ENCODE peak calls at places on chromosomes 1 and 21, in four cellular contexts. One of them, this sample, is unnamed. For H3K9me3, the result is how much of the 10 kb centered on the place peaks cover.

GRCh38 chr1:20470174-20470573 is 15.8 kb downstream of the CAMK2N1 start:
- DNase-seq in lower lobe of right lung: no peak
- DNase-seq in AG04450: no peak
- DNase-seq in left ventricle myocardium inferior: no peak
- DNase-seq in this sample: no peak

GRCh38 chr1:75174031-75174760 is 40.0 kb downstream of the LHX8 start:
- DNase-seq in lower lobe of right lung: peak
- DNase-seq in AG04450: no peak
- DNase-seq in left ventricle myocardium inferior: no peak
- DNase-seq in this sample: no peak

GRCh38 chr1:223844962-223845809 is 561 bp downstream of the TP53BP2 start:
- DNase-seq in lower lobe of right lung: peak
- DNase-seq in AG04450: no peak
- DNase-seq in left ventricle myocardium inferior: peak
- DNase-seq in this sample: peak

GRCh38 chr1:33641099-33641830 is 168.8 kb downstream of the ZSCAN20 start:
- DNase-seq in lower lobe of right lung: no peak
- DNase-seq in AG04450: no peak
- DNase-seq in left ventricle myocardium inferior: no peak
- DNase-seq in this sample: no peak

GRCh38 chr1:92192246-92192645 is 25.5 kb upstream of the C1orf146 start:
- DNase-seq in lower lobe of right lung: no peak
- DNase-seq in AG04450: no peak
- DNase-seq in left ventricle myocardium inferior: no peak
- DNase-seq in this sample: no peak

GRCh38 chr1:224632921-224633321 is 16.8 kb downstream of the CNIH3 start:
- DNase-seq in lower lobe of right lung: no peak
- DNase-seq in AG04450: no peak
- DNase-seq in left ventricle myocardium inferior: no peak
- DNase-seq in this sample: no peak

GRCh38 chr1:18951416-18951815 is 5.1 kb downstream of the IFFO2 start:
- DNase-seq in lower lobe of right lung: peak
- DNase-seq in AG04450: no peak
- DNase-seq in left ventricle myocardium inferior: no peak
- DNase-seq in this sample: no peak

GRCh38 chr1:224183591-224184312 is 712 bp downstream of the DEGS1 start:
- DNase-seq in lower lobe of right lung: peak
- DNase-seq in AG04450: no peak
- DNase-seq in left ventricle myocardium inferior: peak
- DNase-seq in this sample: peak

GRCh38 chr1:92973203-92973907 is 12.1 kb upstream of the DIPK1A start:
- DNase-seq in lower lobe of right lung: no peak
- DNase-seq in AG04450: no peak
- DNase-seq in left ventricle myocardium inferior: no peak
- DNase-seq in this sample: no peak

GRCh38 chr1:248380854-248381253 is 5.3 kb downstream of the OR2T6 start:
- DNase-seq in lower lobe of right lung: no peak
- DNase-seq in AG04450: no peak
- DNase-seq in left ventricle myocardium inferior: no peak
- DNase-seq in this sample: no peak

GRCh38 chr1:157542676-157543075 is 9.6 kb downstream of the FCRL5 start:
- DNase-seq in lower lobe of right lung: peak
- DNase-seq in AG04450: no peak
- DNase-seq in left ventricle myocardium inferior: peak
- DNase-seq in this sample: peak

GRCh38 chr1:68470388-68470970 is 20.7 kb upstream of the RPE65 start:
- DNase-seq in lower lobe of right lung: no peak
- DNase-seq in AG04450: no peak
- DNase-seq in left ventricle myocardium inferior: no peak
- DNase-seq in this sample: no peak

GRCh38 chr1:194342484-194343262 is 1156.3 kb upstream of the B3GALT2 start:
- DNase-seq in lower lobe of right lung: no peak
- DNase-seq in AG04450: no peak
- DNase-seq in left ventricle myocardium inferior: no peak
- DNase-seq in this sample: no peak

GRCh38 chr1:46345281-46345680 is 4.7 kb downstream of the NSUN4 start:
- DNase-seq in lower lobe of right lung: no peak
- DNase-seq in AG04450: no peak
- DNase-seq in left ventricle myocardium inferior: no peak
- DNase-seq in this sample: no peak

GRCh38 chr1:87389011-87389410 is 60.3 kb downstream of the LMO4 start:
- DNase-seq in lower lobe of right lung: no peak
- DNase-seq in AG04450: no peak
- DNase-seq in left ventricle myocardium inferior: no peak
- DNase-seq in this sample: no peak

GRCh38 chr1:224733021-224733911 is 117.1 kb downstream of the CNIH3 start:
- DNase-seq in lower lobe of right lung: no peak
- DNase-seq in AG04450: no peak
- DNase-seq in left ventricle myocardium inferior: peak
- DNase-seq in this sample: no peak

GRCh38 chr1:110053557-110054428 is 16.7 kb downstream of the ALX3 start:
- DNase-seq in lower lobe of right lung: peak
- DNase-seq in AG04450: no peak
- DNase-seq in left ventricle myocardium inferior: peak
- DNase-seq in this sample: peak

GRCh38 chr1:160006312-160006940 is 25.4 kb downstream of the PIGM start:
- DNase-seq in lower lobe of right lung: peak
- DNase-seq in AG04450: peak
- DNase-seq in left ventricle myocardium inferior: peak
- DNase-seq in this sample: peak

GRCh38 chr21:15139881-15140280 is 75.1 kb upstream of the NRIP1 start:
- DNase-seq in lower lobe of right lung: no peak
- DNase-seq in AG04450: no peak
- DNase-seq in left ventricle myocardium inferior: no peak
- DNase-seq in this sample: no peak

GRCh38 chr21:43953028-43953427 is 59.1 kb upstream of the TRAPPC10 start:
- DNase-seq in lower lobe of right lung: no peak
- DNase-seq in AG04450: no peak
- DNase-seq in left ventricle myocardium inferior: peak
- DNase-seq in this sample: no peak

GRCh38 chr1:147579532-147580199 is 38.4 kb downstream of the BCL9 start:
- DNase-seq in lower lobe of right lung: peak
- DNase-seq in AG04450: peak
- DNase-seq in left ventricle myocardium inferior: no peak
- DNase-seq in this sample: no peak

GRCh38 chr1:8800416-8800815 is 17.0 kb downstream of the RERE start:
- DNase-seq in lower lobe of right lung: peak
- DNase-seq in AG04450: no peak
- DNase-seq in left ventricle myocardium inferior: no peak
- DNase-seq in this sample: no peak

GRCh38 chr1:82604524-82604923 is 803.8 kb downstream of the ADGRL2 start:
- DNase-seq in lower lobe of right lung: no peak
- DNase-seq in AG04450: no peak
- DNase-seq in left ventricle myocardium inferior: no peak
- DNase-seq in this sample: no peak

GRCh38 chr21:34129971-34130597 is 56.7 kb downstream of the MRPS6 start:
- DNase-seq in lower lobe of right lung: no peak
- DNase-seq in AG04450: no peak
- DNase-seq in left ventricle myocardium inferior: no peak
- DNase-seq in this sample: no peak

GRCh38 chr1:235902638-235903542 is 36.2 kb upstream of the LYST start:
- DNase-seq in lower lobe of right lung: peak
- DNase-seq in AG04450: no peak
- DNase-seq in left ventricle myocardium inferior: no peak
- DNase-seq in this sample: no peak

GRCh38 chr1:91830242-91831131 is 55.5 kb downstream of the TGFBR3 start:
- DNase-seq in lower lobe of right lung: peak
- DNase-seq in AG04450: peak
- DNase-seq in left ventricle myocardium inferior: peak
- DNase-seq in this sample: peak

GRCh38 chr1:109161836-109162606 is 48.1 kb downstream of the ELAPOR1 start:
- DNase-seq in lower lobe of right lung: peak
- DNase-seq in AG04450: no peak
- DNase-seq in left ventricle myocardium inferior: peak
- DNase-seq in this sample: no peak

GRCh38 chr21:46515109-46515508 is 56.4 kb downstream of the DIP2A start:
- DNase-seq in lower lobe of right lung: no peak
- DNase-seq in AG04450: no peak
- DNase-seq in left ventricle myocardium inferior: peak
- DNase-seq in this sample: peak

GRCh38 chr1:115717541-115717940 is 51.0 kb downstream of the CASQ2 start:
- DNase-seq in lower lobe of right lung: peak
- DNase-seq in AG04450: no peak
- DNase-seq in left ventricle myocardium inferior: no peak
- DNase-seq in this sample: peak

GRCh38 chr1:201773764-201774163 is 55.2 kb upstream of the IPO9 start:
- DNase-seq in lower lobe of right lung: no peak
- DNase-seq in AG04450: no peak
- DNase-seq in left ventricle myocardium inferior: no peak
- DNase-seq in this sample: no peak

GRCh38 chr1:43437031-43437973 is 16.4 kb downstream of the HYI start:
- DNase-seq in lower lobe of right lung: no peak
- DNase-seq in AG04450: no peak
- DNase-seq in left ventricle myocardium inferior: no peak
- DNase-seq in this sample: peak

GRCh38 chr1:39170731-39171375 is 33.6 kb upstream of the MACF1 start:
- DNase-seq in lower lobe of right lung: no peak
- DNase-seq in AG04450: no peak
- DNase-seq in left ventricle myocardium inferior: no peak
- DNase-seq in this sample: no peak

GRCh38 chr1:59332983-59333382 is 36.1 kb downstream of the FGGY start:
- DNase-seq in lower lobe of right lung: no peak
- DNase-seq in AG04450: no peak
- DNase-seq in left ventricle myocardium inferior: no peak
- DNase-seq in this sample: no peak

GRCh38 chr1:27513958-27514357 is 24.0 kb upstream of the WASF2 start:
- DNase-seq in lower lobe of right lung: peak
- DNase-seq in AG04450: no peak
- DNase-seq in left ventricle myocardium inferior: peak
- DNase-seq in this sample: peak

GRCh38 chr1:39021431-39021830 is 4.7 kb upstream of the NDUFS5 start:
- DNase-seq in lower lobe of right lung: no peak
- DNase-seq in AG04450: no peak
- DNase-seq in left ventricle myocardium inferior: no peak
- DNase-seq in this sample: no peak

GRCh38 chr1:236284291-236284711 is 2.5 kb upstream of the ERO1B start:
- DNase-seq in lower lobe of right lung: no peak
- DNase-seq in AG04450: no peak
- DNase-seq in left ventricle myocardium inferior: no peak
- DNase-seq in this sample: no peak

GRCh38 chr1:9194024-9194423 is 40.5 kb upstream of the H6PD start:
- DNase-seq in lower lobe of right lung: no peak
- DNase-seq in AG04450: no peak
- DNase-seq in left ventricle myocardium inferior: no peak
- DNase-seq in this sample: no peak

GRCh38 chr1:2267862-2268261 is 39.7 kb downstream of the SKI start:
- DNase-seq in lower lobe of right lung: no peak
- DNase-seq in AG04450: no peak
- DNase-seq in left ventricle myocardium inferior: no peak
- DNase-seq in this sample: no peak

GRCh38 chr1:70528591-70529333 is 117.7 kb downstream of the CTH start:
- DNase-seq in lower lobe of right lung: no peak
- DNase-seq in AG04450: no peak
- DNase-seq in left ventricle myocardium inferior: no peak
- DNase-seq in this sample: no peak

GRCh38 chr1:35490250-35490649 is 67.0 kb downstream of the KIAA0319L start:
- DNase-seq in lower lobe of right lung: no peak
- DNase-seq in AG04450: no peak
- DNase-seq in left ventricle myocardium inferior: no peak
- DNase-seq in this sample: no peak
- H3K9me3 ChIP-seq in lower lobe of right lung: under half
- H3K9me3 ChIP-seq in AG04450: under half
- H3K9me3 ChIP-seq in left ventricle myocardium inferior: under half
- H3K9me3 ChIP-seq in this sample: under half

GRCh38 chr1:152917794-152918193 is 9.4 kb downstream of the IVL start:
- DNase-seq in lower lobe of right lung: no peak
- DNase-seq in AG04450: no peak
- DNase-seq in left ventricle myocardium inferior: no peak
- DNase-seq in this sample: no peak
- TF ChIP-seq CTCF in lower lobe of right lung: no peak
- TF ChIP-seq CTCF in AG04450: peak
- TF ChIP-seq CTCF in left ventricle myocardium inferior: no peak
- TF ChIP-seq CTCF in this sample: no peak

GRCh38 chr1:119964673-119965363 is 68.5 kb upstream of the ADAM30 start:
- DNase-seq in lower lobe of right lung: no peak
- DNase-seq in AG04450: peak
- DNase-seq in left ventricle myocardium inferior: no peak
- DNase-seq in this sample: peak

GRCh38 chr1:119968068-119968492 is 71.8 kb upstream of the ADAM30 start:
- DNase-seq in lower lobe of right lung: peak
- DNase-seq in AG04450: no peak
- DNase-seq in left ventricle myocardium inferior: peak
- DNase-seq in this sample: peak

GRCh38 chr1:119966020-119966419 is 69.7 kb upstream of the ADAM30 start:
- DNase-seq in lower lobe of right lung: no peak
- DNase-seq in AG04450: peak
- DNase-seq in left ventricle myocardium inferior: no peak
- DNase-seq in this sample: no peak

GRCh38 chr1:119968601-119969000 is 72.3 kb upstream of the ADAM30 start:
- DNase-seq in lower lobe of right lung: no peak
- DNase-seq in AG04450: no peak
- DNase-seq in left ventricle myocardium inferior: no peak
- DNase-seq in this sample: no peak

GRCh38 chr1:119966681-119967080 is 70.4 kb upstream of the ADAM30 start:
- DNase-seq in lower lobe of right lung: no peak
- DNase-seq in AG04450: no peak
- DNase-seq in left ventricle myocardium inferior: no peak
- DNase-seq in this sample: no peak
- H3K27ac ChIP-seq in lower lobe of right lung: peak
- H3K27ac ChIP-seq in AG04450: no peak
- H3K27ac ChIP-seq in left ventricle myocardium inferior: peak
- H3K27ac ChIP-seq in this sample: no peak

DNA sequence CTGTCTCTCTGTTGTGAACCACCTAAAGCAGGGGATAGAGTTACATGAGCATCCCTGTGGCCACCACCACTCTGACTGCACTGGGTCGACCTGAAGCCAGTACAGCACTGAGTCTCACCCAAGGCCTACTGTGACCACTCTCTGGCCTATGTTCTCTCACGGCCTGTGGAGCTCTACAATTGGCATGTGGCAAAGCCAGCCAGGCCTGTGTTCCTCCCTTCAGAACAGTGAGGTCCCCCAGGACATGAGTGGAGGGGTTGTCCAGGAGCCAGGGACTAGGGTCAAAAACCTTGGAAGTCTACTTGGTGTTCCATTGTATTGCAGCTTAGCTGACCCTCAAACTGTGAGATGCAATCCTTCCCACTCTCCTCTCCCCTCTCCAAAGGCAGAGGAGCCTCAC is 42.7 kb upstream of the FMO3 start:
- DNase-seq in lower lobe of right lung: no peak
- DNase-seq in AG04450: no peak
- DNase-seq in left ventricle myocardium inferior: no peak
- DNase-seq in this sample: no peak
- H3K9me3 ChIP-seq in lower lobe of right lung: under half
- H3K9me3 ChIP-seq in AG04450: under half
- H3K9me3 ChIP-seq in left ventricle myocardium inferior: under half
- H3K9me3 ChIP-seq in this sample: under half

GRCh38 chr1:17540255-17541001 is 930 bp downstream of the ARHGEF10L start:
- DNase-seq in lower lobe of right lung: no peak
- DNase-seq in AG04450: no peak
- DNase-seq in left ventricle myocardium inferior: peak
- DNase-seq in this sample: peak
- TF ChIP-seq CTCF in lower lobe of right lung: no peak
- TF ChIP-seq CTCF in AG04450: no peak
- TF ChIP-seq CTCF in left ventricle myocardium inferior: no peak
- TF ChIP-seq CTCF in this sample: no peak